ENCODE peak calls at places on chromosomes 2 and 18, in four cellular contexts. Y, V, D and I are unnamed samples.

GRCh38 chr18:58205087-58205779 is 161.2 kb downstream of the NEDD4L start:
- DNase-seq in Y (no peak), D (no peak), V (no peak), I (no peak)

GRCh38 chr2:241620419-241620769 is 16.6 kb downstream of the THAP4 start:
- DNase-seq in D (no peak), V (no peak), Y (no peak), I (no peak)

GRCh38 chr2:85511008-85511895 is 27.7 kb upstream of the MAT2A start:
- DNase-seq in Y (no peak), V (no peak), D (no peak), I (no peak)

GRCh38 chr2:230861564-230862255 is 3.0 kb upstream of the ITM2C start:
- DNase-seq in D (no peak), Y (no peak), V (no peak), I (no peak)

GRCh38 chr2:85073061-85073460 is 60.1 kb upstream of the TCF7L1 start:
- DNase-seq in D (no peak), V (no peak), Y (no peak), I (no peak)

GRCh38 chr2:67571785-67572718 is 174.9 kb downstream of the ETAA1 start:
- DNase-seq in Y (no peak), D (no peak), V (no peak), I (no peak)

GRCh38 chr2:190365499-190366204 is 22.3 kb downstream of the INPP1 start:
- DNase-seq in Y (no peak), V (no peak), D (no peak), I (no peak)

GRCh38 chr2:51194656-51195055 is 162.7 kb upstream of the NRXN1 start:
- DNase-seq in Y (no peak), D (no peak), V (no peak), I (no peak)

GRCh38 chr2:165044505-165045303 is 89.4 kb upstream of the SLC38A11 start:
- DNase-seq in D (no peak), Y (no peak), V (no peak), I (no peak)

GRCh38 chr2:134333646-134334189 is 79.8 kb downstream of the MGAT5 start:
- DNase-seq in V (no peak), D (no peak), Y (no peak), I (no peak)

GRCh38 chr2:177572236-177572671 is 179.7 kb downstream of the AGPS start:
- DNase-seq in Y (no peak), V (no peak), D (no peak), I (no peak)

GRCh38 chr2:74502147-74502719 is 2.8 kb upstream of the LBX2 start:
- DNase-seq in D (no peak), V (no peak), Y (peak), I (no peak)

GRCh38 chr2:74503506-74504475 is 3.7 kb downstream of the PCGF1 start:
- DNase-seq in D (peak), V (no peak), Y (peak), I (no peak)

GRCh38 chr2:74504591-74504990 is 2.9 kb downstream of the PCGF1 start:
- DNase-seq in D (no peak), V (no peak), Y (no peak), I (no peak)

GRCh38 chr2:74501335-74502071 is 2.1 kb upstream of the LBX2 start:
- DNase-seq in Y (peak), V (no peak), D (no peak), I (no peak)

GRCh38 chr2:74502720-74503505 is 3.5 kb upstream of the LBX2 start:
- DNase-seq in Y (peak), D (peak), V (peak), I (peak)
- TF ChIP-seq CTCF in Y (peak), D (no peak), V (peak), I (peak)

DNA sequence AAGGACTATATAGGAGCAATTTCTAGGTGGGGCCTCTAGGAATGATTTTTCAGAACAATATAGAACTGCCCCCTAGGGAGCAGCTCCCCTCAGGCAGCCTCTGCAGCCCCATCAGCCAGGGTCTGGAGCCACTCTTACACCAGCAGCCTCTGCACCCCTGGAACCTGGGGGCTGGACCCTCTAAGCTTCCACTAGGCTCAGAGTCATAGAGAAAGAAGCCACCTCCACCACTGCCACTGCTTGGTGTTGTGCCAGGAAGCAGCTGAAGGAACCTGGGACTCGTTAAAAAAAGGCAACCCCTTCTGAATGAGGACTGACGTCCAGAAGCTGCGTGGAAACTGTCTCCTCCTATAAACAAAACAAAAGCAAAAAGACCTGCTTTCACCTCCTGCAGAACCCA is 98.1 kb upstream of the HS6ST1 start:
- DNase-seq in D (no peak), Y (no peak), V (peak), I (no peak)
- TF ChIP-seq CTCF in D (no peak), Y (no peak), V (no peak), I (no peak)

GRCh38 chr2:42010743-42011298 is 37.0 kb upstream of the PKDCC start:
- DNase-seq in D (no peak), Y (no peak), V (no peak), I (no peak)
- TF ChIP-seq CTCF in D (no peak), Y (no peak), V (no peak), I (no peak)

DNA sequence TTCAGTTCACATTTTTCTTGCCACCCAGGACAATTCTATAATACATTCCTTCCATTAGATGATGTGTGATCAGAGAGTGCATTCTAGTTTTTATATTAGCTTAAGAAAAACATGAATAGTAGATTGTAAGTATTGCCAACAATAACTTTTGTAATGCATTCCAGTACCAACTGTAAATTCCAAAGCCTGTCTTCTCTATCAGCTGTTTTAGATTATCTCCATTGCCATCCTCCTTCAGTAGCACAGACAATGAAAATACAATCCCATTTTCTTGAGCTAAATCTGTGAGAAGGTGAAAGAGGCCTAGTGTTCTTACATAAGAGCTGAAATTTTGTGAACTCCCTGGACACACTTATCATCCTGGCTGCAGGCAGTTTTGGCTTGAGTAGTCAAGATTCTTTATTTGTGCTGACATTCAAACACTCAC is 103.9 kb downstream of the CCBE1 start:
- DNase-seq in Y (no peak), D (no peak), V (no peak), I (no peak)
- TF ChIP-seq CTCF in Y (no peak), D (no peak), V (no peak), I (no peak)

GRCh38 chr2:46647041-46647440 is 167.7 kb downstream of the TMEM247 start:
- DNase-seq in V (no peak), D (no peak), Y (no peak), I (no peak)

GRCh38 chr2:46644690-46645385 is 165.5 kb downstream of the TMEM247 start:
- DNase-seq in V (no peak), D (no peak), Y (no peak), I (no peak)

GRCh38 chr2:46643951-46644350 is 164.6 kb downstream of the TMEM247 start:
- DNase-seq in Y (no peak), D (no peak), V (no peak), I (no peak)

GRCh38 chr2:46645681-46646162 is 166.4 kb downstream of the TMEM247 start:
- DNase-seq in V (no peak), Y (no peak), D (no peak), I (no peak)

DNA sequence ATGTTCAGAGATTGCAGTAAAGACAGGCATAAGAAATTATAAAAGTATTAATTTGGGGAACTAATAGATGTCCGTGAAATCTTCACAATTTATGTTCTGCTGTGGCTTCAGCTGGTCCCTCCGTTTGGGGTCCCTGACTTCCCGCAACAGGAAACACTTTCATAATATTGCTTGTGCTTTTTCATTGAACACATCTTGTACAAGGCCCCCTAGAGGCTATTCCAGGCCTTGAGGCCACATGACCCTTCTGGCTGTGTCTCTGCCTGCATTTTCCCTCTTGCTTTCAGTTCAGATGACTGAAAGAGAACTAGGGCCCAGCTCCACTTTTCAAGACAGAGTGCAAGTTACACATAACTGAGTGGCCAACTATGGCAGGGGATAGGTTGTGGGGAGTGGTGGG is 164.1 kb downstream of the TMEM247 start:
- DNase-seq in D (no peak), V (no peak), Y (no peak), I (no peak)
- TF ChIP-seq CTCF in D (no peak), V (no peak), Y (no peak), I (no peak)

GRCh38 chr18:54228364-54228763 is 3.9 kb upstream of the MBD2 start:
- DNase-seq in V (no peak), D (no peak), Y (no peak), I (no peak)

GRCh38 chr18:54223568-54224241 is 764 bp downstream of the MBD2 start:
- DNase-seq in D (peak), Y (no peak), V (peak), I (peak)

GRCh38 chr18:54222922-54223567 is 1.4 kb downstream of the MBD2 start:
- DNase-seq in Y (no peak), V (no peak), D (no peak), I (no peak)

GRCh38 chr18:54220406-54220805 is 4.1 kb downstream of the MBD2 start:
- DNase-seq in V (no peak), Y (no peak), D (no peak), I (no peak)

GRCh38 chr18:54224379-54225014 is at the start of gene MBD2:
- DNase-seq in Y (peak), V (peak), D (peak), I (peak)
- TF ChIP-seq CTCF in Y (peak), V (no peak), D (peak), I (peak)

GRCh38 chr2:156124458-156124857 is 208.1 kb downstream of the NR4A2 start:
- DNase-seq in Y (no peak), V (no peak), D (no peak), I (no peak)

GRCh38 chr2:156125018-156125417 is 207.5 kb downstream of the NR4A2 start:
- DNase-seq in Y (no peak), V (no peak), D (no peak), I (no peak)

GRCh38 chr2:156132130-156132529 is 200.4 kb downstream of the NR4A2 start:
- DNase-seq in D (no peak), V (no peak), Y (no peak), I (no peak)

GRCh38 chr2:156132941-156133340 is 199.6 kb downstream of the NR4A2 start:
- DNase-seq in V (no peak), D (no peak), Y (no peak), I (no peak)

DNA sequence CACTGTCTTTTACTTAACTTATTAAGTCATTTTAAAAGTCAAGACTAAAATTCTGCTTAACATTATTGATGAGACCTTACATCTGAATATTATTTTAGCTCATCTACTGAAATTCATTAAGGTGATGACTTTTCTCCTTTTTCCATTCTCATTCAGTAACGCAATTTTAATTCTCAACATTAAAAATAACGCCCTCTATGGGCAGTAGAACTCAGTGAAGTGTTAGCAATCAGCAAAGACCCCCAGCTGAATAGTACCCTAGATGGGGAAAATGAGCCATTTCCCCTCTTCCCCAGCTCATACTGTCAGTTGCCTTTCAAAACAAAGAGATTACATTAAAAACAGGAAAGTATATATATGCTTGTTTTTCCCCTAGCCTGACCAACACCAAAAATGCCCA is 203.3 kb downstream of the NR4A2 start:
- DNase-seq in Y (no peak), D (no peak), V (no peak), I (no peak)
- TF ChIP-seq CTCF in Y (no peak), D (no peak), V (no peak), I (no peak)

DNA sequence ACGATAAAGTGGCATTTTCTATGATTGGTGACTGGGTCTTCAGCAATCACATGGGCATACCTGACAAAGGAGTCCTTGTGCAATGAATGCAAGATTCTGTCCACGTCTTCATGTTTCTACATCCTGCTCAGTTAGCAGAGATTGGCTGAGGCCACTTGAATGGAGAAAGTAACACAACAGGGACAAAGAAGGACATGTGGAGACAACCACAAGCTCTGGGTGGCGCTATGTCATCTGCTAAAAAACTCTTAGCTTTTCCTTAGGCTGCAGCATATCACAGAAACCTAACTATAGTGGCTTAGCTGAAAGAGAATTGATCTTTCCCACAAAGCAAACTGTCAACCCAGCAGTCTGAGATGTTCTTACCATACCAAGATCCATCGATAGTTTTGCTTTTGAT is 1109.7 kb downstream of the SOCS6 start:
- DNase-seq in V (no peak), D (no peak), Y (no peak), I (no peak)
- TF ChIP-seq CTCF in V (no peak), D (no peak), Y (no peak), I (no peak)